ENCODE peak calls at places on chromosome 6, in six cellular contexts. R, S, Z, T, Q and A are unnamed samples.

GRCh38 chr6:132062626-132063025 is 111.5 kb upstream of the CCN2 start:
- DNase-seq in S (no peak), T (peak; percentile 43), Q (no peak), Z (no peak), R (no peak), A (no peak)

GRCh38 chr6:128414943-128415342 is 105.5 kb downstream of the PTPRK start:
- DNase-seq in Z (no peak), Q (no peak), T (peak; percentile 43), S (no peak), R (no peak), A (no peak)

GRCh38 chr6:9896806-9897205 is 518.1 kb downstream of the TFAP2A start:
- DNase-seq in Z (no peak), Q (no peak), R (no peak), S (no peak), T (no peak), A (no peak)

GRCh38 chr6:161161889-161162624 is 111.8 kb downstream of the AGPAT4 start:
- DNase-seq in S (no peak), Z (no peak), R (no peak), T (peak; percentile 20), Q (peak; percentile 60), A (peak; percentile 47)

GRCh38 chr6:11685411-11686093 is 93.1 kb downstream of the ADTRP start:
- DNase-seq in S (no peak), R (peak; percentile 73), Z (no peak), Q (peak; percentile 41), T (peak; percentile 79), A (no peak)

GRCh38 chr6:90220273-90220672 is 76.4 kb downstream of the BACH2 start:
- DNase-seq in T (no peak), S (no peak), Q (no peak), R (no peak), Z (no peak), A (no peak)

GRCh38 chr6:126804255-126805064 is 314.0 kb upstream of the RSPO3 start:
- DNase-seq in R (peak; percentile 61), S (no peak), Q (peak; percentile 71), Z (no peak), T (peak; percentile 77), A (no peak)

GRCh38 chr6:95133578-95133977 is 443.8 kb upstream of the MANEA start:
- DNase-seq in T (peak; percentile 23), R (peak; percentile 5), S (no peak), Q (no peak), Z (no peak), A (no peak)

GRCh38 chr6:22024004-22024403 is 272.8 kb downstream of the PRL start:
- DNase-seq in S (no peak), Q (no peak), T (no peak), R (no peak), Z (no peak), A (no peak)

GRCh38 chr6:20403766-20404640 is 2.3 kb downstream of the E2F3 start:
- DNase-seq in S (no peak), Z (no peak), Q (peak; percentile 63), R (peak; percentile 61), T (peak; percentile 74), A (no peak)

GRCh38 chr6:119108076-119108475 is 29.6 kb upstream of the FAM184A start:
- DNase-seq in R (no peak), T (no peak), S (no peak), Q (no peak), Z (no peak), A (no peak)

GRCh38 chr6:23952214-23952613 is 173.8 kb upstream of the NRSN1 start:
- DNase-seq in S (no peak), Q (no peak), T (no peak), Z (no peak), R (no peak), A (no peak)

GRCh38 chr6:134594881-134595280 is 277.0 kb upstream of the SGK1 start:
- DNase-seq in S (no peak), Z (no peak), Q (no peak), R (no peak), T (no peak), A (no peak)

GRCh38 chr6:42251911-42252637 is 34.4 kb upstream of the MRPS10 start:
- DNase-seq in S (peak; percentile 82), Q (peak; percentile 84), T (peak; percentile 42), Z (no peak), R (peak; percentile 55), A (peak; percentile 47)

GRCh38 chr6:27213544-27214125 is 33.9 kb upstream of the PRSS16 start:
- DNase-seq in S (no peak), Q (peak; percentile 21), T (peak; percentile 77), Z (no peak), R (peak; percentile 53), A (no peak)

GRCh38 chr6:34144581-34145160 is 1.2 kb downstream of the GRM4 start:
- DNase-seq in Q (no peak), T (no peak), S (no peak), R (no peak), Z (no peak), A (no peak)

GRCh38 chr6:3911614-3912336 is 62.6 kb downstream of the FAM50B start:
- DNase-seq in R (peak; percentile 75), Q (peak; percentile 88), T (peak; percentile 91), Z (no peak), S (peak; percentile 59), A (peak; percentile 42)

GRCh38 chr6:116251568-116252384 is 2.1 kb downstream of the TSPYL4 start:
- DNase-seq in S (no peak), T (peak; percentile 89), R (no peak), Q (peak; percentile 91), Z (no peak), A (peak; percentile 64)

GRCh38 chr6:83221886-83222479 is 28.8 kb downstream of the RWDD2A start:
- DNase-seq in S (no peak), T (peak; percentile 72), Q (peak; percentile 67), Z (no peak), R (peak; percentile 72), A (no peak)
- TF ChIP-seq CTCF in S (peak; percentile 63), T (peak; percentile 35), Q (peak; percentile 47), Z (no peak), R (peak; percentile 65), A (peak; percentile 41)

DNA sequence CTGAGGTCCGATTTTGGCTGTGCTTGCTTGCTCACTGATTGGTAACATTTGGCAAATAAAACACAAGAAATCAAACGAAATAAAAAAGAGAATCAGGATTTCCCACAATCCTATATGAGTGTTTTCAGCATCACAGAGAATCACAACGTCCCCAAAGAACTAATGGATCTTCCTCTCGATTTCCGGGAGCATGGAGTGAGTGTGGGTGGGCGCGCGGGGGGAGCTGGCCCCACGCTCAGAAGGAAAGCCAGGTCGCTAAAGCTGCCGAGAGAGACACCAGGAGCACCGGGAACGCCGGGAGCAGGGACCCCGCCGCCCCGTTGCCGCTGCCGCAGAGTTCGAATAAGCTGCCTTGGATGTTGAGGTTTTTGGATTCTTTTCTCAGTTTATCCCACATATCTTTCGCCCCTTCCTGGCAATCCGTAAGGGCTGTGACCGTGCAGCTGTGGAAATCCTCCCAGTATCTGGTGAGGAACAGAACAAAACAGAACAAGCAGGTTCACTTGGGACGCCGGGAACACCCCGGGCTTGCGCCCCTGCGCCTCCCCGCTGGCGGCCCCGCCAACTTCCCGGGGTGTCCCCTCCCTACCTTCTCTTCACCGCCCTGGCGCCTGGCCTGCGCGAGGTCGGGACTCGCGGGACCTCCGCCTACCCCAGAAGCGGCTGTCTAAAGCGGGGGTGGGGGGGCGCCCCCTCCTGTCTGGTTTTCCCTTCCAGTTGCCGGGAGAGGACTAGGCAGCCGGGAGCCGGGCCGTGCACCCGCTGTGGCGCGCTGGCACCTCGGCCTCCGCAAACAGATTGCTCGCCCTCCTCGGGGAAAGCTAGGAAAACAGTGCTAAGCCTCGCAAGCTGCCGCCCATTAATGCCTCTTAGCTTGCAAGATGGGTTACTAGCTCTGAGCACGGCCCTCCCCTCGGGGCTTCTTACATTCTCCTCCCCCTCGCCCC is 7.7 kb downstream of the NRN1 start:
- DNase-seq in Q (no peak), Z (no peak), R (no peak), S (peak; percentile 56), T (no peak), A (no peak)
- H3K4me3 ChIP-seq in Q (no peak overlapping the region), Z (peak overlapping the region; percentile 24), R (no peak overlapping the region), S (peak overlapping the region; percentile 74), T (no peak overlapping the region), A (peak overlapping the region; percentile 41)

DNA sequence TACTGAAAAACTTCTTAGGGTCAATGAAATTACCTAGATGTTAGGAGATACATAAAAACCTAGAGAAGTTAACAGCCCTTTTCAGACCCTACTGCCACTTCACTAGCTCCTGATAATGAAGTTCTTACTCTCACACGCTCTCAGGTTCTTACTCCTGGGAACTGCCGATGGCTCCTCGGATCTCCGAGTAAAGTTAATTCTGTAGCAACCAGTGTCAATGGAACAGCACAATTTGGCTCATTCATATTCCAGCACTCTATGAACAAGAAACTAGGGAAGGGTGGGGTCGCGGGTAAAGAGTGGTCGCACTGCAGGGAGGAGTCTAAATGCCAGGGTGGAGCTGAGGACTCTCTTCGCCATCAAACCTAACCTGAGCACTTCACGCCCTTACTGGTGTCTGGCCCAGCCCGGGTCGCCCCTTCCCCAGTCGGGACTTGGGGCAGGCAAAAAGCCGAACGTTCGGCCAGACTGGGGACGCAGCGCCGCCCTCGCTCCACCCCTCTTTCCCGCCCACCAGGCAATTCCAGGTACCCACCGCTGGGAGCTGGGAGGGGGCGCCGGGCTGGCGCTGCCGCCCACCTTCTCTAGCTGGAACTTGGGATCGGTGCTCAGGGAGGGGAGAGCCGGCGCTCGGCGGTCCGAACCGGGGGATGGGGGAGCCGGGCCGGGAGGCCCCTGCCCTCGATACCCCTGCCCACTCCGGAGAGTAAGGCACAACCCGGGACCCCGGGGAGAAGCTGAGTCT is 744 bp downstream of the RAB23 start:
- DNase-seq in S (peak; percentile 51), R (peak; percentile 80), Z (peak; percentile 72), Q (peak; percentile 73), T (peak; percentile 80), A (no peak)
- TF ChIP-seq CTCF in S (peak; percentile 56), R (peak; percentile 34), Z (peak; percentile 55), Q (peak; percentile 41), T (peak; percentile 48), A (peak; percentile 41)

GRCh38 chr6:151804585-151805285 is 2.7 kb upstream of the ESR1 start:
- DNase-seq in T (no peak), S (no peak), R (no peak), Q (no peak), Z (no peak), A (no peak)

GRCh38 chr6:151805286-151805840 is 2.1 kb upstream of the ESR1 start:
- DNase-seq in Q (no peak), Z (no peak), S (peak; percentile 16), R (no peak), T (no peak), A (no peak)

GRCh38 chr6:151807513-151808330 is at the start of gene ESR1:
- DNase-seq in R (peak; percentile 25), Z (peak; percentile 22), Q (peak; percentile 52), T (peak; percentile 29), S (peak; percentile 23), A (no peak)

GRCh38 chr6:151808331-151809241 is 1.1 kb downstream of the ESR1 start:
- DNase-seq in R (no peak), Q (peak; percentile 9), T (no peak), Z (no peak), S (no peak), A (no peak)

DNA sequence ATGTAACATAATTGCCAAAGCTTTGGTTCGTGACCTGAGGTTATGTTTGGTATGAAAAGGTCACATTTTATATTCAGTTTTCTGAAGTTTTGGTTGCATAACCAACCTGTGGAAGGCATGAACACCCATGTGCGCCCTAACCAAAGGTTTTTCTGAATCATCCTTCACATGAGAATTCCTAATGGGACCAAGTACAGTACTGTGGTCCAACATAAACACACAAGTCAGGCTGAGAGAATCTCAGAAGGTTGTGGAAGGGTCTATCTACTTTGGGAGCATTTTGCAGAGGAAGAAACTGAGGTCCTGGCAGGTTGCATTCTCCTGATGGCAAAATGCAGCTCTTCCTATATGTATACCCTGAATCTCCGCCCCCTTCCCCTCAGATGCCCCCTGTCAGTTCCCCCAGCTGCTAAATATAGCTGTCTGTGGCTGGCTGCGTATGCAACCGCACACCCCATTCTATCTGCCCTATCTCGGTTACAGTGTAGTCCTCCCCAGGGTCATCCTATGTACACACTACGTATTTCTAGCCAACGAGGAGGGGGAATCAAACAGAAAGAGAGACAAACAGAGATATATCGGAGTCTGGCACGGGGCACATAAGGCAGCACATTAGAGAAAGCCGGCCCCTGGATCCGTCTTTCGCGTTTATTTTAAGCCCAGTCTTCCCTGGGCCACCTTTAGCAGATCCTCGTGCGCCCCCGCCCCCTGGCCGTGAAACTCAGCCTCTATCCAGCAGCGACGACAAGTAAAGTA is 547 bp upstream of the ESR1 start:
- DNase-seq in R (peak; percentile 5), S (no peak), Z (no peak), T (peak; percentile 65), Q (peak; percentile 41), A (no peak)
- H3K4me3 ChIP-seq in R (no peak overlapping the region), S (peak overlapping the region; percentile 65), Z (peak overlapping the region; percentile 56), T (no peak overlapping the region), Q (peak overlapping the region; percentile 51), A (no peak overlapping the region)